ENCODE peak calls at places on chromosomes 3 and 15, in four cellular contexts. S, U, Q and N are unnamed samples.

GRCh38 chr3:12632523-12632922 is 31.4 kb downstream of the RAF1 start:
- DNase-seq in S (no peak), U (no peak), Q (no peak), N (no peak)

GRCh38 chr3:111758642-111759041 is 100.4 kb upstream of the PHLDB2 start:
- DNase-seq in U (peak), Q (no peak), S (no peak), N (no peak)

GRCh38 chr3:46538803-46539442 is 27.2 kb downstream of the LRRC2 start:
- DNase-seq in Q (no peak), U (no peak), S (peak), N (peak)

GRCh38 chr3:140501054-140501769 is 176.7 kb upstream of the TRIM42 start:
- DNase-seq in Q (no peak), S (no peak), U (peak), N (no peak)

GRCh38 chr3:32239638-32240550 is 1.4 kb downstream of the CMTM8 start:
- DNase-seq in S (no peak), Q (peak), U (peak), N (no peak)

GRCh38 chr3:66472313-66473134 is 28.3 kb downstream of the LRIG1 start:
- DNase-seq in S (no peak), U (peak), Q (no peak), N (peak)

GRCh38 chr3:69761896-69762789 is 22.9 kb downstream of the MITF start:
- DNase-seq in U (peak), S (no peak), Q (no peak), N (no peak)

GRCh38 chr3:126212629-126213375 is 32.4 kb upstream of the ALDH1L1 start:
- DNase-seq in Q (peak), S (no peak), U (peak), N (no peak)

GRCh38 chr3:86711634-86712033 is 279.3 kb downstream of the VGLL3 start:
- DNase-seq in S (no peak), U (no peak), Q (no peak), N (no peak)

GRCh38 chr15:23372284-23372683 is 17.7 kb downstream of the GOLGA8S start:
- DNase-seq in U (no peak), Q (no peak), S (no peak), N (no peak)

GRCh38 chr3:194865595-194865994 is 179.9 kb downstream of the FAM43A start:
- DNase-seq in Q (no peak), S (no peak), U (no peak), N (no peak)

GRCh38 chr3:130811552-130811951 is 64.9 kb upstream of the PIK3R4 start:
- DNase-seq in Q (no peak), S (no peak), U (no peak), N (no peak)

GRCh38 chr3:184300377-184300717 is 1.3 kb downstream of the PSMD2 start:
- DNase-seq in S (no peak), Q (no peak), U (peak), N (no peak)

GRCh38 chr15:72796515-72797337 is 13.2 kb upstream of the ADPGK start:
- DNase-seq in Q (peak), U (no peak), S (peak), N (peak)

GRCh38 chr3:134937256-134938023 is 142.4 kb downstream of the EPHB1 start:
- DNase-seq in Q (peak), U (no peak), S (no peak), N (no peak)

GRCh38 chr3:143775401-143775970 is 72.8 kb downstream of the SLC9A9 start:
- DNase-seq in U (peak), S (no peak), Q (peak), N (no peak)

GRCh38 chr15:51349156-51349844 is 7.8 kb downstream of the GLDN start:
- DNase-seq in Q (no peak), U (no peak), S (no peak), N (no peak)

GRCh38 chr15:42069496-42070275 is 24.7 kb downstream of the PLA2G4D start:
- DNase-seq in Q (no peak), S (no peak), U (no peak), N (no peak)

GRCh38 chr3:46703013-46703520 is 1.9 kb downstream of the TMIE start:
- DNase-seq in Q (no peak), U (no peak), S (no peak), N (no peak)